ENCODE peak calls at places on chromosomes 16 and 17, in five cellular contexts. One of them, this sample, is unnamed.

GRCh38 chr17:77793146-77793887 is 165.2 kb upstream of the TNRC6C start:
- DNase-seq in endothelial cell: no peak
- DNase-seq in nephron progenitor cell: no peak
- DNase-seq in keratinocyte: no peak
- DNase-seq in uterus: no peak
- DNase-seq in this sample: peak

GRCh38 chr16:27879601-27880247 is 183.8 kb downstream of the GSG1L start:
- DNase-seq in endothelial cell: no peak
- DNase-seq in nephron progenitor cell: no peak
- DNase-seq in keratinocyte: no peak
- DNase-seq in uterus: no peak
- DNase-seq in this sample: no peak

GRCh38 chr17:40963838-40964237 is 2.9 kb downstream of the KRT39 start:
- DNase-seq in endothelial cell: no peak
- DNase-seq in nephron progenitor cell: no peak
- DNase-seq in keratinocyte: no peak
- DNase-seq in uterus: no peak
- DNase-seq in this sample: no peak

GRCh38 chr16:89921131-89921698 is 1.9 kb upstream of the TUBB3 start:
- DNase-seq in endothelial cell: no peak
- DNase-seq in nephron progenitor cell: no peak
- DNase-seq in keratinocyte: no peak
- DNase-seq in uterus: no peak
- DNase-seq in this sample: peak

GRCh38 chr16:69328854-69329316 is 1.5 kb downstream of the PDF start:
- DNase-seq in endothelial cell: no peak
- DNase-seq in nephron progenitor cell: no peak
- DNase-seq in keratinocyte: no peak
- DNase-seq in uterus: peak
- DNase-seq in this sample: no peak

GRCh38 chr17:38322156-38322779 is 21.5 kb downstream of the GPR179 start:
- DNase-seq in endothelial cell: peak
- DNase-seq in nephron progenitor cell: peak
- DNase-seq in keratinocyte: no peak
- DNase-seq in uterus: peak
- DNase-seq in this sample: peak

GRCh38 chr16:13335894-13336293 is 434.5 kb downstream of the SHISA9 start:
- DNase-seq in endothelial cell: no peak
- DNase-seq in nephron progenitor cell: no peak
- DNase-seq in keratinocyte: no peak
- DNase-seq in uterus: no peak
- DNase-seq in this sample: no peak

GRCh38 chr16:86046026-86046713 is 147.2 kb downstream of the IRF8 start:
- DNase-seq in endothelial cell: no peak
- DNase-seq in nephron progenitor cell: peak
- DNase-seq in keratinocyte: no peak
- DNase-seq in uterus: no peak
- DNase-seq in this sample: no peak

GRCh38 chr17:7560172-7561027 is 1.3 kb upstream of the SENP3 start:
- DNase-seq in endothelial cell: peak
- DNase-seq in nephron progenitor cell: peak
- DNase-seq in keratinocyte: no peak
- DNase-seq in uterus: peak
- DNase-seq in this sample: peak

GRCh38 chr16:8660841-8661301 is 13.5 kb upstream of the ABAT start:
- DNase-seq in endothelial cell: peak
- DNase-seq in nephron progenitor cell: peak
- DNase-seq in keratinocyte: no peak
- DNase-seq in uterus: peak
- DNase-seq in this sample: peak

GRCh38 chr17:6177941-6178694 is 107.9 kb downstream of the WSCD1 start:
- DNase-seq in endothelial cell: no peak
- DNase-seq in nephron progenitor cell: no peak
- DNase-seq in keratinocyte: no peak
- DNase-seq in uterus: no peak
- DNase-seq in this sample: no peak

GRCh38 chr17:66897141-66897540 is 62.2 kb downstream of the CACNG5 start:
- DNase-seq in endothelial cell: no peak
- DNase-seq in nephron progenitor cell: no peak
- DNase-seq in keratinocyte: no peak
- DNase-seq in uterus: no peak
- DNase-seq in this sample: no peak

GRCh38 chr17:66904760-66905637 is 59.5 kb upstream of the CACNG4 start:
- DNase-seq in endothelial cell: no peak
- DNase-seq in nephron progenitor cell: no peak
- DNase-seq in keratinocyte: no peak
- DNase-seq in uterus: peak
- DNase-seq in this sample: no peak

GRCh38 chr17:66903781-66904180 is 60.7 kb upstream of the CACNG4 start:
- DNase-seq in endothelial cell: no peak
- DNase-seq in nephron progenitor cell: no peak
- DNase-seq in keratinocyte: no peak
- DNase-seq in uterus: no peak
- DNase-seq in this sample: no peak

GRCh38 chr17:66898536-66898935 is 63.6 kb downstream of the CACNG5 start:
- DNase-seq in endothelial cell: no peak
- DNase-seq in nephron progenitor cell: no peak
- DNase-seq in keratinocyte: no peak
- DNase-seq in uterus: no peak
- DNase-seq in this sample: no peak

DNA sequence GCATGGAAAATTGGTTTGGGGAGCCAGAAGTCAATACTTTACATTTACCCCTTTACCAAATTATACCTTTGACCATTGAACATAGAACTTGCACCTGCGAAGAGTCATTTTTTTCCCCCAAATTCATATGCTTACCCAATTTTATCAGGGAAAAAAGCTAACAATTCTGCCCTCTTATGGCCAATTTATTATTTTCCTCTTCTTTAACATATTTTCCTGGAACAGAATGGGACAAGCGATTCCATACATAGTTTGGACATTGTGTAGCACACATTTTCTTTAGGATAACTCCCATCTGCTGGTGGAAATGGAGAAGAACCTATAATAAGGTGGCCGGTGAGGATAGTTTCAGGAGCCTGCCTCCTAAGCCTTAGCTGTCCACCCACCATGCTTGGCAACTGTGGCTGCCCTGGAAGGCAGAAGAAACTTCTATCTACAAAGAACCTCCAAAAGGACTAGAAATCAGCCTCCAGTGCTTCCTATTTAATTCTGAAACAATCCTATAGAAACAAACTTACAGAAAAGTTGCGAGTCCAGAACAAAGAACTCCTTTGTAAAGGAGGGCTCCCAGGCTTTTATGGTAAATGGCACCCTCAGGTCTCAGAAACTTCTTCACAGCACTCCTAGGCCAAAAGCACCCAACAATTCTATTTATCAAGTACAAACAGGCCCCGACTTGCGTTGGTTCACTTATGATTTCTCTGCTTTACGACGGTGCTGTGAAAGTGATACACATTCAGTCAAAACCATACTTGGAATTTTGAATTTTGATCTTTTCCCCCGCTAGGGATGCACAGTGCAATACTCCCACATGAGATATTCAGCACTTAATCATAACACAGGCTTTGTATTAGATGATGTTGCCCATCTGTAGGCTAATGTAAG is 64.1 kb upstream of the CACNG4 start:
- DNase-seq in endothelial cell: no peak
- DNase-seq in nephron progenitor cell: no peak
- DNase-seq in keratinocyte: no peak
- DNase-seq in uterus: no peak
- DNase-seq in this sample: no peak
- TF ChIP-seq CTCF in endothelial cell: peak
- TF ChIP-seq CTCF in nephron progenitor cell: no peak
- TF ChIP-seq CTCF in keratinocyte: no peak
- TF ChIP-seq CTCF in uterus: no peak
- TF ChIP-seq CTCF in this sample: peak

DNA sequence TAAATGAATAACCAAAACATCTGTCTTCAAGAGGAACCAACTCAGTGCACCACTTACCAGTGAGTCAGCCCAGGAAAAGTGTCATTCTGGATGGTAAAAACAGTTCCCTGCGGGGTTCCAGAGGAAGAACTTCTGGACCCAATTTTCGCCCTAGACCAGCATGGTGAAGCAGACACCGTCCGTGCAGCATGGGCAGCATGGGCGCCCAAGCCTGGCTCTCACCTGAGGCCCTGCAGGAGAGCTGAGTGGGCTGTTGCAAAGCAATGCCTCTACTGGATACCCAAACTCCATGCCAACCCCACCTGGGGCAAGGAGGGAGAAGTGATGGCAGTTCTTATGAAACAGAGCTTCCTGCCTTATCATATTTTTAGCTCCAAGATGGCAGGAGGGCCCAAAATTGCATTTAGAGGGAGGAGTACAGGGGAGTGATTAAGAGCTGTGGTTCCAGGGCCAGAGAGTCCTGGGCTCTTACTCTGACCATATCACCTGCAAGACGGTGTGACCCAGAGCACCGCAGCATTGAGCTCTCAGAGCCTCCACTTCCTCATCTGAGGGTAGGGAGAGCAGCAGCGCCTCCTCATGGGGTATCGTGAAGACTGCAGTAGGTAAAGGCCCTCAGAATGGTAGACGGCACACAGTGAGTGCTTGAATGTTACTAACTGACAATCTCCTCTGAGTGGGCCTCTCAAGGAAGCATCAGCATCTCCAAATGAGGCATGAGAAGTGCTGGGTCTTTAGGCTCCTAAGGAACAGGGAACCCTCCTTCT is 16.6 kb upstream of the INPP5K start:
- DNase-seq in endothelial cell: peak
- DNase-seq in nephron progenitor cell: no peak
- DNase-seq in keratinocyte: no peak
- DNase-seq in uterus: no peak
- DNase-seq in this sample: peak
- TF ChIP-seq CTCF in endothelial cell: peak
- TF ChIP-seq CTCF in nephron progenitor cell: no peak
- TF ChIP-seq CTCF in keratinocyte: peak
- TF ChIP-seq CTCF in uterus: no peak
- TF ChIP-seq CTCF in this sample: no peak

GRCh38 chr16:87227651-87228015 is 89.6 kb downstream of the C16orf95 start:
- DNase-seq in endothelial cell: no peak
- DNase-seq in nephron progenitor cell: no peak
- DNase-seq in keratinocyte: no peak
- DNase-seq in uterus: no peak
- DNase-seq in this sample: no peak

GRCh38 chr16:87231911-87232310 is 85.3 kb downstream of the C16orf95 start:
- DNase-seq in endothelial cell: no peak
- DNase-seq in nephron progenitor cell: no peak
- DNase-seq in keratinocyte: no peak
- DNase-seq in uterus: no peak
- DNase-seq in this sample: no peak

GRCh38 chr16:87231295-87231694 is 85.9 kb downstream of the C16orf95 start:
- DNase-seq in endothelial cell: no peak
- DNase-seq in nephron progenitor cell: no peak
- DNase-seq in keratinocyte: no peak
- DNase-seq in uterus: no peak
- DNase-seq in this sample: no peak

GRCh38 chr16:87228363-87228762 is 88.8 kb downstream of the C16orf95 start:
- DNase-seq in endothelial cell: no peak
- DNase-seq in nephron progenitor cell: no peak
- DNase-seq in keratinocyte: no peak
- DNase-seq in uterus: no peak
- DNase-seq in this sample: no peak

GRCh38 chr16:87229230-87230192 is 87.7 kb downstream of the C16orf95 start:
- DNase-seq in endothelial cell: no peak
- DNase-seq in nephron progenitor cell: no peak
- DNase-seq in keratinocyte: no peak
- DNase-seq in uterus: no peak
- DNase-seq in this sample: no peak
- TF ChIP-seq CTCF in endothelial cell: no peak
- TF ChIP-seq CTCF in nephron progenitor cell: no peak
- TF ChIP-seq CTCF in keratinocyte: no peak
- TF ChIP-seq CTCF in uterus: no peak
- TF ChIP-seq CTCF in this sample: no peak

GRCh38 chr17:27496501-27496943 is 40.3 kb downstream of the KSR1 start:
- DNase-seq in endothelial cell: no peak
- DNase-seq in nephron progenitor cell: peak
- DNase-seq in keratinocyte: no peak
- DNase-seq in uterus: no peak
- DNase-seq in this sample: no peak
- TF ChIP-seq CTCF in endothelial cell: no peak
- TF ChIP-seq CTCF in nephron progenitor cell: no peak
- TF ChIP-seq CTCF in keratinocyte: no peak
- TF ChIP-seq CTCF in uterus: no peak
- TF ChIP-seq CTCF in this sample: no peak

DNA sequence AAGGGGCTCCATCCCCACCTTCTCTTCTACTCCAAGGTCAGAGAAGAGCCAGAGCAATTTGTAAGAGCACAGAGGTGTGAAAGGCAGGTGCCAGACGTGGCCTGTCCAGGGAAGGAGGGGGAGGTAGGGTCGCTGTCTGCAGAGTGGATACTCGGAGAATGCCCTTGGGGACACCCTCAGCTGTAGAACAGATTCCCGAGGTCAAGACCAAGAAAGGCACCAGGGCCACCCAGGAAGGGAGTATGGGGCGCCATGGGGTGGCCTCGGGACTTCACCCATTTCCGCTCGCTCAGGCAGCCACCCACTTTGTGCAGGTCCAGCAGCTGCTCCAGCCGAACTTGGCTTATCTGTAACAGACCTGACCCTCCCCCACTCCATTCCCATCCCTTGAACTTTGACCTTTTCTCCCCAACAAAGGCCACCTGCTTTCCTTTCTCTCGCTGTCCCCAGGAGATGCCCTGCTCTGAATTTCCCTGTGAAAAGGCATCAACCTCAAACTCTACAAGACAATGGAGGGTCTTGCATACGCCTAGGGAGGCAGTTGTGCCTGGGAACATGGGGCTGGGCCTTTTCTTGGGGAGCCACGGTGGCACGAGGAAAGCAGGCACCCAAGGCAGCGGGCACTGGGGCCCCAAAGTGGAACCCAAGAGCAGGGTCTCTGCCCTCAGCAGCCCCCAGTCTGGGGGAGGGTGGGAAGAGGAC is 11.3 kb upstream of the AXIN2 start:
- DNase-seq in endothelial cell: no peak
- DNase-seq in nephron progenitor cell: peak
- DNase-seq in keratinocyte: no peak
- DNase-seq in uterus: no peak
- DNase-seq in this sample: no peak
- TF ChIP-seq CTCF in endothelial cell: no peak
- TF ChIP-seq CTCF in nephron progenitor cell: no peak
- TF ChIP-seq CTCF in keratinocyte: no peak
- TF ChIP-seq CTCF in uterus: no peak
- TF ChIP-seq CTCF in this sample: no peak

GRCh38 chr17:57462007-57462579 is 205.8 kb downstream of the MSI2 start:
- DNase-seq in endothelial cell: no peak
- DNase-seq in nephron progenitor cell: no peak
- DNase-seq in keratinocyte: no peak
- DNase-seq in uterus: no peak
- DNase-seq in this sample: no peak

GRCh38 chr17:57457188-57457587 is 200.9 kb downstream of the MSI2 start:
- DNase-seq in endothelial cell: no peak
- DNase-seq in nephron progenitor cell: no peak
- DNase-seq in keratinocyte: no peak
- DNase-seq in uterus: no peak
- DNase-seq in this sample: no peak

GRCh38 chr17:57458718-57459285 is 202.5 kb downstream of the MSI2 start:
- DNase-seq in endothelial cell: no peak
- DNase-seq in nephron progenitor cell: no peak
- DNase-seq in keratinocyte: no peak
- DNase-seq in uterus: no peak
- DNase-seq in this sample: no peak

GRCh38 chr17:57461082-57461481 is 204.8 kb downstream of the MSI2 start:
- DNase-seq in endothelial cell: no peak
- DNase-seq in nephron progenitor cell: no peak
- DNase-seq in keratinocyte: no peak
- DNase-seq in uterus: no peak
- DNase-seq in this sample: no peak

GRCh38 chr17:57459286-57459915 is 203.1 kb downstream of the MSI2 start:
- DNase-seq in endothelial cell: no peak
- DNase-seq in nephron progenitor cell: no peak
- DNase-seq in keratinocyte: no peak
- DNase-seq in uterus: no peak
- DNase-seq in this sample: no peak
- TF ChIP-seq CTCF in endothelial cell: no peak
- TF ChIP-seq CTCF in nephron progenitor cell: no peak
- TF ChIP-seq CTCF in keratinocyte: no peak
- TF ChIP-seq CTCF in uterus: no peak
- TF ChIP-seq CTCF in this sample: no peak

This sample was measured in glutamatergic neuron.